ENCODE peak calls at places on chromosomes 1 and 21, in six cellular contexts. J, U, S, Z, X and C are unnamed samples.

GRCh38 chr1:231171623-231172197 is 9.9 kb downstream of the TRIM67 start:
- DNase-seq in J (peak), U (peak), S (no peak), Z (no peak), X (no peak), C (no peak)

GRCh38 chr1:18256318-18257235 is 149.0 kb downstream of the IGSF21 start:
- DNase-seq in J (no peak), U (peak), S (peak), Z (peak), X (peak), C (peak)

GRCh38 chr1:24635195-24635843 is 7.8 kb upstream of the SRRM1 start:
- DNase-seq in J (no peak), U (peak), S (peak), Z (no peak), X (peak), C (no peak)

GRCh38 chr21:34952701-34953100 is 96.4 kb downstream of the RUNX1 start:
- DNase-seq in J (no peak), U (no peak), S (no peak), Z (no peak), X (no peak), C (no peak)

GRCh38 chr1:158203693-158204457 is 23.2 kb downstream of the CD1D start:
- DNase-seq in J (peak), U (peak), S (peak), Z (peak), X (peak), C (no peak)

GRCh38 chr1:55329091-55329490 is 113.9 kb upstream of the USP24 start:
- DNase-seq in J (no peak), U (no peak), S (no peak), Z (no peak), X (no peak), C (no peak)

GRCh38 chr1:143720087-143721023 is 251.4 kb downstream of the FAM72C start:
- DNase-seq in J (no peak), U (peak), S (peak), Z (no peak), X (no peak), C (no peak)

GRCh38 chr1:43282220-43283195 is 2.9 kb downstream of the C1orf210 start:
- DNase-seq in J (no peak), U (no peak), S (no peak), Z (no peak), X (no peak), C (no peak)

GRCh38 chr1:156524481-156524869 is 23.9 kb upstream of the MEF2D start:
- DNase-seq in J (no peak), U (no peak), S (no peak), Z (no peak), X (no peak), C (no peak)

GRCh38 chr1:22262583-22262982 is 119.7 kb upstream of the WNT4 start:
- DNase-seq in J (no peak), U (no peak), S (no peak), Z (peak), X (no peak), C (no peak)

GRCh38 chr1:189962171-189962570 is 515.5 kb downstream of the BRINP3 start:
- DNase-seq in J (no peak), U (no peak), S (peak), Z (no peak), X (no peak), C (no peak)

GRCh38 chr1:102628008-102628736 is 480.1 kb downstream of the COL11A1 start:
- DNase-seq in J (no peak), U (no peak), S (no peak), Z (no peak), X (no peak), C (no peak)

GRCh38 chr21:44448651-44449131 is 6.6 kb upstream of the LRRC3 start:
- DNase-seq in J (no peak), U (no peak), S (no peak), Z (peak), X (no peak), C (no peak)

GRCh38 chr1:54407957-54408700 is 1.9 kb upstream of the SSBP3 start:
- DNase-seq in J (peak), U (peak), S (peak), Z (no peak), X (no peak), C (no peak)

GRCh38 chr21:42038393-42038792 is 28.2 kb upstream of the ZBTB21 start:
- DNase-seq in J (no peak), U (no peak), S (no peak), Z (no peak), X (no peak), C (no peak)

GRCh38 chr1:205532996-205533728 is 28.7 kb downstream of the CDK18 start:
- DNase-seq in J (no peak), U (no peak), S (no peak), Z (no peak), X (no peak), C (no peak)

GRCh38 chr21:41580758-41581554 is 73.0 kb upstream of the TMPRSS2 start:
- DNase-seq in J (peak), U (no peak), S (no peak), Z (no peak), X (no peak), C (no peak)

GRCh38 chr21:24716306-24716918 is 890.9 kb downstream of the MRPL39 start:
- DNase-seq in J (no peak), U (no peak), S (no peak), Z (peak), X (no peak), C (no peak)

GRCh38 chr1:169859001-169859400 is 34.7 kb downstream of the SCYL3 start:
- DNase-seq in J (no peak), U (no peak), S (no peak), Z (no peak), X (no peak), C (no peak)

GRCh38 chr1:87956766-87957165 is 628.1 kb downstream of the LMO4 start:
- DNase-seq in J (no peak), U (peak), S (no peak), Z (no peak), X (no peak), C (no peak)

GRCh38 chr1:4425892-4426291 is 228.5 kb upstream of the AJAP1 start:
- DNase-seq in J (no peak), U (no peak), S (no peak), Z (peak), X (no peak), C (peak)

GRCh38 chr1:248592655-248593054 is 4.8 kb downstream of the OR2T10 start:
- DNase-seq in J (no peak), U (no peak), S (no peak), Z (no peak), X (no peak), C (no peak)

DNA sequence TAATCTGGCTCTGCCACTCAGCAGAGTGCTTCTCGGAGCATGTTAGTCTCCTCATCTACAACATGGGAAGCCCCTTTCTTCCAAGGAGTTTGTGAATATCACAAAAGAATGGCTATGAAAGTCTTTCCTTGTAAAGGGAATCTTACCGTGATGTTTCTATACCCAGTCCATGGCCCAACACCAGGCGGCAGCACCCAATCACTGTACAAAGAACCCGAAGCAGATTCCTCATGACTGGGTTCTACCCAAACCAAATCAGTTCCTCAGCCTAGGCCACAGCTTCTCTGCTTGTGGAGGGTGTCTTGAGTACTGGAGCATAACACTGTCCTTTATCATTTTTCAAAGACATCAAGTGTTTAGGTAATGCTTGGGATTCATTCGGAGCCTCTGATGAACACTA is 16.6 kb upstream of the SLFNL1 start:
- DNase-seq in J (no peak), U (peak), S (no peak), Z (no peak), X (no peak), C (no peak)
- TF ChIP-seq CTCF in J (no peak), U (peak), S (peak), Z (no peak), X (no peak), C (no peak)

DNA sequence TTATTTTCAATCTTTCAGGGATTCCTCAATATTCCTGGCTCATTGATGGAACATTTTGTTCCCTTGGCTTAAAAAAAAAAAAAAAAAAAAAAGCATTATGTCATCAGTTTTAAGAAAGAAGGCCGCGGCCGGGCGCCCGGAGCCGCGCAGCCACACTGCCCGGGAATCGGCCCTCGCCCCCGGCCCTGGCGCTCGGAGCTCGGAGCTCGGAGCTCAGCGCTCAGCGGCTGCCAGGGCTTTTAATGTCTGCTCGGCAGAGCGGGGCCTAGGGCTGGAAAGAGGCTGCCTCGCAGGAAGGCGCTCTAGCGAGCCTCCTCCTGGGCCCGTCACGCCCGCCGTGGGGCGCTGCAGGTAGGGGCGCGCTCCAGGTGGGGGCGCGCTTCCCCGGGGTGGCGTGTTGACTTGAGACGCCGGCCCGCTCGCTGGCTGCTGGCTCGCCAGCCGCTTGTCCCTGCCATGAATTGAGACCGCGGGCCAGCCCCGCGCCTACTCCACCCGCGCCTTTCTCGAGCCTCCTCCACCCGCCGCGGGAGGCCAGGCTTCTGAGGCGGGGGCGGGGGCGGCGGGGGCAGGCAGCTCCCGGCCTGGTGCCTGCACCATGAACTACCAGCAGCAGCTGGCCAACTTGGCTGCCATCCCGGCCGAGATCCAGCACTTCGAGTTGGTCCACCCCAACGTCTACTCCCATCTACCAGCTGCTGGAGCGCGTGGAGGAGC is 5.4 kb upstream of the TDRD5 start:
- DNase-seq in J (no peak), U (peak), S (peak), Z (peak), X (peak), C (peak)
- TF ChIP-seq CTCF in J (peak), U (no peak), S (peak), Z (peak), X (peak), C (peak)

GRCh38 chr1:171644805-171645483 is 7.5 kb downstream of the MYOC start:
- DNase-seq in J (peak), U (peak), S (peak), Z (peak), X (peak), C (peak)
- TF ChIP-seq CTCF in J (peak), U (peak), S (peak), Z (peak), X (peak), C (peak)

GRCh38 chr1:36162680-36163079 is 6.7 kb downstream of the MAP7D1 start:
- DNase-seq in J (no peak), U (no peak), S (no peak), Z (no peak), X (no peak), C (no peak)

GRCh38 chr1:36161656-36162531 is 5.9 kb downstream of the MAP7D1 start:
- DNase-seq in J (peak), U (peak), S (no peak), Z (no peak), X (peak), C (no peak)

GRCh38 chr1:36159614-36160387 is 3.8 kb downstream of the MAP7D1 start:
- DNase-seq in J (no peak), U (no peak), S (no peak), Z (no peak), X (no peak), C (no peak)

GRCh38 chr1:36160388-36160948 is 4.5 kb downstream of the MAP7D1 start:
- DNase-seq in J (no peak), U (no peak), S (no peak), Z (no peak), X (no peak), C (no peak)

GRCh38 chr1:36160949-36161485 is 5.1 kb downstream of the MAP7D1 start:
- DNase-seq in J (no peak), U (peak), S (peak), Z (peak), X (no peak), C (peak)
- TF ChIP-seq CTCF in J (peak), U (peak), S (peak), Z (peak), X (no peak), C (peak)